ENCODE peak calls at places on chromosomes 7 and 10, in four cellular contexts. One of them, this sample, is unnamed.

GRCh38 chr10:437698-438490 is 251.6 kb downstream of the DIP2C start:
- DNase-seq in GM23248: no peak
- DNase-seq in activated T-cell treated with anti-CD3 and anti-CD28 coated beads, Interleukin-2, amount 50 U/mL, for 72 hours: no peak
- DNase-seq in cardiac muscle cell: no peak
- DNase-seq in this sample: no peak

GRCh38 chr10:49008056-49008455 is 68.4 kb upstream of the LRRC18 start:
- DNase-seq in GM23248: no peak
- DNase-seq in activated T-cell treated with anti-CD3 and anti-CD28 coated beads, Interleukin-2, amount 50 U/mL, for 72 hours: no peak
- DNase-seq in cardiac muscle cell: no peak
- DNase-seq in this sample: no peak

GRCh38 chr7:515628-516027 is 4.0 kb downstream of the PDGFA start:
- DNase-seq in GM23248: no peak
- DNase-seq in activated T-cell treated with anti-CD3 and anti-CD28 coated beads, Interleukin-2, amount 50 U/mL, for 72 hours: no peak
- DNase-seq in cardiac muscle cell: no peak
- DNase-seq in this sample: no peak

GRCh38 chr7:106170216-106170615 is 58.1 kb upstream of the SYPL1 start:
- DNase-seq in GM23248: no peak
- DNase-seq in activated T-cell treated with anti-CD3 and anti-CD28 coated beads, Interleukin-2, amount 50 U/mL, for 72 hours: no peak
- DNase-seq in cardiac muscle cell: no peak
- DNase-seq in this sample: peak

GRCh38 chr10:12389154-12389734 is 39.9 kb downstream of the CAMK1D start:
- DNase-seq in GM23248: no peak
- DNase-seq in activated T-cell treated with anti-CD3 and anti-CD28 coated beads, Interleukin-2, amount 50 U/mL, for 72 hours: no peak
- DNase-seq in cardiac muscle cell: no peak
- DNase-seq in this sample: no peak

GRCh38 chr7:21253740-21254687 is 173.9 kb upstream of the SP4 start:
- DNase-seq in GM23248: peak
- DNase-seq in activated T-cell treated with anti-CD3 and anti-CD28 coated beads, Interleukin-2, amount 50 U/mL, for 72 hours: peak
- DNase-seq in cardiac muscle cell: peak
- DNase-seq in this sample: peak

GRCh38 chr7:71255537-71256178 is 123.7 kb downstream of the GALNT17 start:
- DNase-seq in GM23248: no peak
- DNase-seq in activated T-cell treated with anti-CD3 and anti-CD28 coated beads, Interleukin-2, amount 50 U/mL, for 72 hours: no peak
- DNase-seq in cardiac muscle cell: no peak
- DNase-seq in this sample: no peak

GRCh38 chr7:159159731-159160130 is 15.1 kb upstream of the VIPR2 start:
- DNase-seq in GM23248: no peak
- DNase-seq in activated T-cell treated with anti-CD3 and anti-CD28 coated beads, Interleukin-2, amount 50 U/mL, for 72 hours: no peak
- DNase-seq in cardiac muscle cell: no peak
- DNase-seq in this sample: no peak

GRCh38 chr10:12062754-12063482 is 5.8 kb upstream of the DHTKD1 start:
- DNase-seq in GM23248: no peak
- DNase-seq in activated T-cell treated with anti-CD3 and anti-CD28 coated beads, Interleukin-2, amount 50 U/mL, for 72 hours: no peak
- DNase-seq in cardiac muscle cell: no peak
- DNase-seq in this sample: no peak

GRCh38 chr7:44310221-44310848 is 15.1 kb downstream of the CAMK2B start:
- DNase-seq in GM23248: no peak
- DNase-seq in activated T-cell treated with anti-CD3 and anti-CD28 coated beads, Interleukin-2, amount 50 U/mL, for 72 hours: no peak
- DNase-seq in cardiac muscle cell: no peak
- DNase-seq in this sample: no peak

GRCh38 chr10:124212702-124213101 is 119.3 kb upstream of the CHST15 start:
- DNase-seq in GM23248: no peak
- DNase-seq in activated T-cell treated with anti-CD3 and anti-CD28 coated beads, Interleukin-2, amount 50 U/mL, for 72 hours: no peak
- DNase-seq in cardiac muscle cell: no peak
- DNase-seq in this sample: no peak

GRCh38 chr10:1152386-1153252 is 96.4 kb downstream of the WDR37 start:
- DNase-seq in GM23248: peak
- DNase-seq in activated T-cell treated with anti-CD3 and anti-CD28 coated beads, Interleukin-2, amount 50 U/mL, for 72 hours: no peak
- DNase-seq in cardiac muscle cell: no peak
- DNase-seq in this sample: no peak

GRCh38 chr10:104066945-104067344 is 18.7 kb downstream of the COL17A1 start:
- DNase-seq in GM23248: no peak
- DNase-seq in activated T-cell treated with anti-CD3 and anti-CD28 coated beads, Interleukin-2, amount 50 U/mL, for 72 hours: no peak
- DNase-seq in cardiac muscle cell: no peak
- DNase-seq in this sample: no peak

GRCh38 chr7:149790146-149790548 is 16.8 kb upstream of the ZNF467 start:
- DNase-seq in GM23248: peak
- DNase-seq in activated T-cell treated with anti-CD3 and anti-CD28 coated beads, Interleukin-2, amount 50 U/mL, for 72 hours: peak
- DNase-seq in cardiac muscle cell: peak
- DNase-seq in this sample: peak

GRCh38 chr7:85497999-85498398 is 311.1 kb upstream of the SEMA3D start:
- DNase-seq in GM23248: no peak
- DNase-seq in activated T-cell treated with anti-CD3 and anti-CD28 coated beads, Interleukin-2, amount 50 U/mL, for 72 hours: no peak
- DNase-seq in cardiac muscle cell: no peak
- DNase-seq in this sample: no peak

GRCh38 chr7:101155303-101155702 is 1.0 kb downstream of the AP1S1 start:
- DNase-seq in GM23248: no peak
- DNase-seq in activated T-cell treated with anti-CD3 and anti-CD28 coated beads, Interleukin-2, amount 50 U/mL, for 72 hours: no peak
- DNase-seq in cardiac muscle cell: no peak
- DNase-seq in this sample: no peak

GRCh38 chr7:917255-918117 is 37.0 kb downstream of the ADAP1 start:
- DNase-seq in GM23248: no peak
- DNase-seq in activated T-cell treated with anti-CD3 and anti-CD28 coated beads, Interleukin-2, amount 50 U/mL, for 72 hours: no peak
- DNase-seq in cardiac muscle cell: no peak
- DNase-seq in this sample: no peak

GRCh38 chr7:1359051-1359400 is 100.2 kb downstream of the MICALL2 start:
- DNase-seq in GM23248: no peak
- DNase-seq in activated T-cell treated with anti-CD3 and anti-CD28 coated beads, Interleukin-2, amount 50 U/mL, for 72 hours: no peak
- DNase-seq in cardiac muscle cell: no peak
- DNase-seq in this sample: no peak

GRCh38 chr10:73110345-73110849 is at the start of gene NUDT13:
- DNase-seq in GM23248: peak
- DNase-seq in activated T-cell treated with anti-CD3 and anti-CD28 coated beads, Interleukin-2, amount 50 U/mL, for 72 hours: peak
- DNase-seq in cardiac muscle cell: peak
- DNase-seq in this sample: peak

GRCh38 chr7:886626-887487 is 10.5 kb downstream of the GET4 start:
- DNase-seq in GM23248: no peak
- DNase-seq in activated T-cell treated with anti-CD3 and anti-CD28 coated beads, Interleukin-2, amount 50 U/mL, for 72 hours: no peak
- DNase-seq in cardiac muscle cell: no peak
- DNase-seq in this sample: no peak